ENCODE peak calls at places on chromosomes 11 and 22, in seven cellular contexts. One of them, this sample, is unnamed.

GRCh38 chr11:69909561-69910518 is 90.6 kb upstream of the FGF3 start:
- DNase-seq in heart right ventricle: no peak
- DNase-seq in spleen: peak
- DNase-seq in mammary epithelial cell: no peak
- DNase-seq in lower lobe of right lung: peak
- DNase-seq in tibial nerve: no peak
- DNase-seq in CD8-positive, alpha-beta memory T cell: no peak
- DNase-seq in this sample: no peak

GRCh38 chr11:76666408-76666807 is 4.1 kb downstream of the LRRC32 start:
- DNase-seq in heart right ventricle: peak
- DNase-seq in spleen: peak
- DNase-seq in mammary epithelial cell: no peak
- DNase-seq in lower lobe of right lung: peak
- DNase-seq in tibial nerve: peak
- DNase-seq in CD8-positive, alpha-beta memory T cell: no peak
- DNase-seq in this sample: peak

GRCh38 chr11:114192841-114193389 is 103.3 kb upstream of the NNMT start:
- DNase-seq in heart right ventricle: no peak
- DNase-seq in spleen: no peak
- DNase-seq in mammary epithelial cell: no peak
- DNase-seq in lower lobe of right lung: no peak
- DNase-seq in tibial nerve: no peak
- DNase-seq in CD8-positive, alpha-beta memory T cell: no peak
- DNase-seq in this sample: no peak

GRCh38 chr11:110897035-110897434 is 184.8 kb upstream of the ARHGAP20 start:
- DNase-seq in heart right ventricle: no peak
- DNase-seq in spleen: no peak
- DNase-seq in mammary epithelial cell: no peak
- DNase-seq in lower lobe of right lung: no peak
- DNase-seq in tibial nerve: no peak
- DNase-seq in CD8-positive, alpha-beta memory T cell: no peak
- DNase-seq in this sample: no peak

GRCh38 chr11:105078283-105078682 is 33.1 kb upstream of the CARD16 start:
- DNase-seq in heart right ventricle: no peak
- DNase-seq in spleen: no peak
- DNase-seq in mammary epithelial cell: peak
- DNase-seq in lower lobe of right lung: no peak
- DNase-seq in tibial nerve: no peak
- DNase-seq in CD8-positive, alpha-beta memory T cell: no peak
- DNase-seq in this sample: no peak

GRCh38 chr11:70824590-70825300 is 426.4 kb downstream of the CTTN start:
- DNase-seq in heart right ventricle: no peak
- DNase-seq in spleen: no peak
- DNase-seq in mammary epithelial cell: no peak
- DNase-seq in lower lobe of right lung: no peak
- DNase-seq in tibial nerve: no peak
- DNase-seq in CD8-positive, alpha-beta memory T cell: no peak
- DNase-seq in this sample: no peak

GRCh38 chr11:88508808-88509581 is 171.5 kb upstream of the CTSC start:
- DNase-seq in heart right ventricle: no peak
- DNase-seq in spleen: peak
- DNase-seq in mammary epithelial cell: no peak
- DNase-seq in lower lobe of right lung: peak
- DNase-seq in tibial nerve: no peak
- DNase-seq in CD8-positive, alpha-beta memory T cell: no peak
- DNase-seq in this sample: no peak

GRCh38 chr11:129733981-129734380 is 81.7 kb upstream of the TMEM45B start:
- DNase-seq in heart right ventricle: no peak
- DNase-seq in spleen: no peak
- DNase-seq in mammary epithelial cell: no peak
- DNase-seq in lower lobe of right lung: no peak
- DNase-seq in tibial nerve: no peak
- DNase-seq in CD8-positive, alpha-beta memory T cell: no peak
- DNase-seq in this sample: no peak

GRCh38 chr11:66211100-66211499 is 57.3 kb upstream of the RAB1B start:
- DNase-seq in heart right ventricle: no peak
- DNase-seq in spleen: no peak
- DNase-seq in mammary epithelial cell: no peak
- DNase-seq in lower lobe of right lung: no peak
- DNase-seq in tibial nerve: no peak
- DNase-seq in CD8-positive, alpha-beta memory T cell: no peak
- DNase-seq in this sample: no peak

GRCh38 chr11:113553905-113554304 is 78.7 kb upstream of the DRD2 start:
- DNase-seq in heart right ventricle: no peak
- DNase-seq in spleen: no peak
- DNase-seq in mammary epithelial cell: no peak
- DNase-seq in lower lobe of right lung: no peak
- DNase-seq in tibial nerve: no peak
- DNase-seq in CD8-positive, alpha-beta memory T cell: no peak
- DNase-seq in this sample: no peak

GRCh38 chr11:120061761-120062560 is 76.0 kb downstream of the TRIM29 start:
- DNase-seq in heart right ventricle: no peak
- DNase-seq in spleen: no peak
- DNase-seq in mammary epithelial cell: no peak
- DNase-seq in lower lobe of right lung: no peak
- DNase-seq in tibial nerve: no peak
- DNase-seq in CD8-positive, alpha-beta memory T cell: no peak
- DNase-seq in this sample: no peak

GRCh38 chr11:14058061-14058460 is 95.5 kb downstream of the SPON1 start:
- DNase-seq in heart right ventricle: no peak
- DNase-seq in spleen: no peak
- DNase-seq in mammary epithelial cell: peak
- DNase-seq in lower lobe of right lung: no peak
- DNase-seq in tibial nerve: no peak
- DNase-seq in CD8-positive, alpha-beta memory T cell: no peak
- DNase-seq in this sample: no peak

GRCh38 chr22:26650722-26651421 is 6.5 kb upstream of the MIAT start:
- DNase-seq in heart right ventricle: no peak
- DNase-seq in spleen: no peak
- DNase-seq in mammary epithelial cell: no peak
- DNase-seq in lower lobe of right lung: no peak
- DNase-seq in tibial nerve: no peak
- DNase-seq in CD8-positive, alpha-beta memory T cell: no peak
- DNase-seq in this sample: no peak

GRCh38 chr11:8249482-8249881 is 14.2 kb downstream of the LMO1 start:
- DNase-seq in heart right ventricle: no peak
- DNase-seq in spleen: peak
- DNase-seq in mammary epithelial cell: no peak
- DNase-seq in lower lobe of right lung: no peak
- DNase-seq in tibial nerve: no peak
- DNase-seq in CD8-positive, alpha-beta memory T cell: no peak
- DNase-seq in this sample: no peak

GRCh38 chr11:45834298-45834756 is 12.9 kb upstream of the CRY2 start:
- DNase-seq in heart right ventricle: no peak
- DNase-seq in spleen: no peak
- DNase-seq in mammary epithelial cell: no peak
- DNase-seq in lower lobe of right lung: no peak
- DNase-seq in tibial nerve: no peak
- DNase-seq in CD8-positive, alpha-beta memory T cell: no peak
- DNase-seq in this sample: no peak

DNA sequence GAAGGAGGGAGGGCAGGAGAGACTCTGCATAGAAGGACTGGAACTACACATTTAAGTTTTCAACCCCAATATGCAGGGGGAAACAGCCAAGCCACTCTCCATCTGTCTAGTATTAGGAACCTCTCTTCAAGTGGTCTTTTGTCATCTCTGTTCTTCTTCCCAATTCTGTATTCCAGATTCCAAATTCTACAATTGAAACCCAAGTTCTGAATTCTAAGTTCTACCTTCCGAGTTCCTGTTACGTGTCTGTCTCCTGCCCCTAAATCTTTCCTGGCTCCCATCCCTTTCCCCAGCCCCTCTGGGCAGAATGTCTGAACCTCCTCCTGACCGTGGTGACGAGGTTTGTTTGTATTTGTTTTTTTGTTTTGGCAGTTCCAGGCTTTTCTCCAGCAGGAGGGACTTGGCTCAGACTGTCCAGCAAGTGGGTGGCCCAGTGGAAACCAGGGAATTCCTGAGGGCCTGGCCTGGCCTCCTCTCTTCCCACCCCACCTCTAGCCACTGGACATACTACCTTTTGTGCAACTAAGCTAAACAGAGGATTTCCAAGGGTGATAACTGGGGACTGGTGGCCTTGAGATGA is 1.6 kb upstream of the THOC5 start:
- DNase-seq in heart right ventricle: peak
- DNase-seq in spleen: no peak
- DNase-seq in mammary epithelial cell: no peak
- DNase-seq in lower lobe of right lung: no peak
- DNase-seq in tibial nerve: peak
- DNase-seq in CD8-positive, alpha-beta memory T cell: no peak
- DNase-seq in this sample: no peak
- H3K27ac ChIP-seq in heart right ventricle: peak
- H3K27ac ChIP-seq in spleen: peak
- H3K27ac ChIP-seq in mammary epithelial cell: no peak
- H3K27ac ChIP-seq in lower lobe of right lung: no peak
- H3K27ac ChIP-seq in tibial nerve: peak
- H3K27ac ChIP-seq in CD8-positive, alpha-beta memory T cell: no peak
- H3K27ac ChIP-seq in this sample: no peak

DNA sequence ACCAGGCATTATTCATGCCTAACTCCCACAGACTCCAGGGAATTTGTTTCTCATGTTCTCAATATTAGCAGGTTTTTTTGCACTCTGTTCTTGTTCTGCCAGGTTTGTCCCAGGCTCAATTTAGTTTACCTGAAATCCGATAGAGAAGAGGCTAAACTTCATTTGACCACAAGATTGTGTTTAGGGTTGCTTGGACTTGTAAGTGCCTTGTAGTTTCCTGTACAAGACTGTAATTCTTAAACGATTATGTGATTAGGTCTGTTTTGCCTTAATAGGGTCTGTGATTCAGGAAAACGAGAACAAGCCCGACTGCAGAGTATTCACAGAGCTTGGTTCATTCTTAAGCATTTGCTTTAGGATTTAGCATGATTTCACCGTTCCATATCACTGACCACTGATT is 1.8 kb downstream of the PRSS23 start:
- DNase-seq in heart right ventricle: no peak
- DNase-seq in spleen: no peak
- DNase-seq in mammary epithelial cell: peak
- DNase-seq in lower lobe of right lung: no peak
- DNase-seq in tibial nerve: no peak
- DNase-seq in CD8-positive, alpha-beta memory T cell: no peak
- DNase-seq in this sample: no peak
- H3K27ac ChIP-seq in heart right ventricle: no peak
- H3K27ac ChIP-seq in spleen: no peak
- H3K27ac ChIP-seq in mammary epithelial cell: peak
- H3K27ac ChIP-seq in lower lobe of right lung: peak
- H3K27ac ChIP-seq in tibial nerve: peak
- H3K27ac ChIP-seq in CD8-positive, alpha-beta memory T cell: no peak
- H3K27ac ChIP-seq in this sample: no peak

GRCh38 chr11:107859459-107860239 is 1.1 kb upstream of the SLC35F2 start:
- DNase-seq in heart right ventricle: peak
- DNase-seq in spleen: peak
- DNase-seq in mammary epithelial cell: peak
- DNase-seq in lower lobe of right lung: peak
- DNase-seq in tibial nerve: no peak
- DNase-seq in CD8-positive, alpha-beta memory T cell: peak
- DNase-seq in this sample: peak

GRCh38 chr11:107856180-107856980 is 2.2 kb downstream of the SLC35F2 start:
- DNase-seq in heart right ventricle: no peak
- DNase-seq in spleen: no peak
- DNase-seq in mammary epithelial cell: no peak
- DNase-seq in lower lobe of right lung: no peak
- DNase-seq in tibial nerve: no peak
- DNase-seq in CD8-positive, alpha-beta memory T cell: no peak
- DNase-seq in this sample: no peak

GRCh38 chr11:107856981-107857517 is 1.5 kb downstream of the SLC35F2 start:
- DNase-seq in heart right ventricle: no peak
- DNase-seq in spleen: no peak
- DNase-seq in mammary epithelial cell: no peak
- DNase-seq in lower lobe of right lung: no peak
- DNase-seq in tibial nerve: no peak
- DNase-seq in CD8-positive, alpha-beta memory T cell: no peak
- DNase-seq in this sample: no peak

GRCh38 chr11:107857550-107858216 is 904 bp downstream of the SLC35F2 start:
- DNase-seq in heart right ventricle: no peak
- DNase-seq in spleen: no peak
- DNase-seq in mammary epithelial cell: peak
- DNase-seq in lower lobe of right lung: no peak
- DNase-seq in tibial nerve: no peak
- DNase-seq in CD8-positive, alpha-beta memory T cell: peak
- DNase-seq in this sample: no peak

DNA sequence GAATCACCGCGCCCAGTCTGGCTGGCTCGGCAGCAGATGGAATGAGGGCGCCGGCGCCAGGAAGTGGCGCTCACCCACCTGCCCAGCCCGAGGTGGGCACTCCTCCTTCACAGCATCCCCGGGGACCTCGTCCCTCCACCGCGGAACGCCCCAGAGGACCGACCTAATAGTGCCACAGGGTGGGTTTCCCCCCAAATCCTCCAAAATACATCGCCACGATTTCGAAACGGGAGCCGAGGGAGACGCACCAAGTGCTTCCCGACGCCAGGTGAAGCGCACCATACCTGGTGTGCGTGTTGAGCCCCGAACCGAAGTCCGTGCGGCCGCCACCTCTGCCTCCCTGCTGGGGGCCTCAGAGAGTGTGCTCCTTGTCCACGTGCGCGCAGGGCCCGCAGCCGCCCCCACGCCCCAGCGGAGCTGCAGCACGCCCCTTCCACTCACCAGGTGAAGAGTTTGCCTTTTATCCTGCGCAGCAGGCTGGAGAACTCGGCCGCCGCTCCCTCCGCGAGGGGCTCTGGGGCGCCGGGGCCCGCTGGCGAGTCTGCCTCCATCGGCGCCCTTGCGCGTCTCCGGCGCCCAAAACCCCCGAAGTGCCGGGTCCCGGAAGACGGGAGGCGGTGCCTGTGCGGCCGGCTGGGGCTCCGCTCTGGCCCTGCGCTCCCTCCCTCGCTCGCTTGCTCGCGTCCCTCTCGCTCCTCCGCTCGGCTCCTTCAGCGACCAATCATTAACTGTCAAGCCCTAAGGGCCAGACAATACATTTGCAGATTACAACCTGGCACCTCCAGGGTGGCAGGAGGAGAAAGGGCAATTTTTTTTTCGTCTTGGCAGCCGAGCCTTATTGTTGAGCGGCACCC is at the start of gene SLC35F2:
- DNase-seq in heart right ventricle: peak
- DNase-seq in spleen: peak
- DNase-seq in mammary epithelial cell: peak
- DNase-seq in lower lobe of right lung: peak
- DNase-seq in tibial nerve: no peak
- DNase-seq in CD8-positive, alpha-beta memory T cell: peak
- DNase-seq in this sample: peak
- H3K27ac ChIP-seq in heart right ventricle: no peak
- H3K27ac ChIP-seq in spleen: peak
- H3K27ac ChIP-seq in mammary epithelial cell: peak
- H3K27ac ChIP-seq in lower lobe of right lung: peak
- H3K27ac ChIP-seq in tibial nerve: peak
- H3K27ac ChIP-seq in CD8-positive, alpha-beta memory T cell: peak
- H3K27ac ChIP-seq in this sample: peak

DNA sequence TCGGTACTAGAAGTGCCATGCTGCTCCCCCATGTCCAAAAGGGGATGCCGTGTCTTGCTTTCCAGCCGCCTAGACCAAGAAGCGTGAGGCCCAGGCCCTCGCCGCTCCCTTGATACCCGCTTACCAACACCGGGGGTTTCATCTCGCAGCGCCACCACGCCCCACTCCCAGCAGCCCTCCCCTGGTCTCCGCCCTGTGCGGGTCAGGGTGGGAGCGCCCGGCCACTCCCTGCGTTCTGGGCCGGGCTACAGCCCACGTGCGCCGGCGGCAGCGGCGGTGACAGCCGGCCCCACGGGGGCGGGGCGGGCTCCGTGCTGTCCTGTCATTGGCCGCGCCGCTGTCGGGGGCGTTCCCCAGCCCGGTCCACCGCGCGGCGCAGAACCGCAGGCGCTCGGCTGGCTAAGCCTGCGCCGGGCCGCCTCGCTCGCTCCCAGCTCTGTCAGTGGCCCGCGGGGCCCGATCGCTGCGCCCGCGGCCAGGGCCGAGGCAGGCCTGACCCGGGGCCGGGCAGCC is at the start of gene MICAL2:
- DNase-seq in heart right ventricle: peak
- DNase-seq in spleen: peak
- DNase-seq in mammary epithelial cell: peak
- DNase-seq in lower lobe of right lung: peak
- DNase-seq in tibial nerve: peak
- DNase-seq in CD8-positive, alpha-beta memory T cell: peak
- DNase-seq in this sample: peak
- H3K27ac ChIP-seq in heart right ventricle: peak
- H3K27ac ChIP-seq in spleen: peak
- H3K27ac ChIP-seq in mammary epithelial cell: peak
- H3K27ac ChIP-seq in lower lobe of right lung: peak
- H3K27ac ChIP-seq in tibial nerve: peak
- H3K27ac ChIP-seq in CD8-positive, alpha-beta memory T cell: peak
- H3K27ac ChIP-seq in this sample: peak